ENCODE peak calls at places on chromosome 2, in six cellular contexts. One of them, this sample, is unnamed.

GRCh38 chr2:240429341-240429871 is 6.1 kb upstream of the GPC1 start:
- DNase-seq in GM23248: no peak
- DNase-seq in MM.1S: peak; percentile 61
- DNase-seq in SK-N-SH: no peak
- DNase-seq in neural progenitor cell: no peak
- DNase-seq in GM23338: no peak
- DNase-seq in this sample: no peak

GRCh38 chr2:134432438-134432883 is 178.6 kb downstream of the MGAT5 start:
- DNase-seq in GM23248: no peak
- DNase-seq in SK-N-SH: no peak
- DNase-seq in MM.1S: no peak
- DNase-seq in GM23338: no peak
- DNase-seq in neural progenitor cell: no peak
- DNase-seq in this sample: peak; percentile 59

GRCh38 chr2:116724550-116724949 is 1089.9 kb upstream of the DDX18 start:
- DNase-seq in MM.1S: no peak
- DNase-seq in GM23338: no peak
- DNase-seq in SK-N-SH: no peak
- DNase-seq in GM23248: no peak
- DNase-seq in neural progenitor cell: no peak
- DNase-seq in this sample: no peak

GRCh38 chr2:13114391-13114790 is 397.7 kb downstream of the TRIB2 start:
- DNase-seq in GM23338: no peak
- DNase-seq in SK-N-SH: peak; percentile 40
- DNase-seq in GM23248: peak; percentile 1
- DNase-seq in neural progenitor cell: no peak
- DNase-seq in MM.1S: no peak
- DNase-seq in this sample: peak; percentile 6

GRCh38 chr2:43055985-43056384 is 170.4 kb downstream of the ZFP36L2 start:
- DNase-seq in GM23248: no peak
- DNase-seq in GM23338: no peak
- DNase-seq in neural progenitor cell: no peak
- DNase-seq in MM.1S: no peak
- DNase-seq in SK-N-SH: no peak
- DNase-seq in this sample: no peak

GRCh38 chr2:241190291-241190981 is 2.0 kb downstream of the ANO7 start:
- DNase-seq in GM23248: no peak
- DNase-seq in MM.1S: no peak
- DNase-seq in SK-N-SH: peak; percentile 29
- DNase-seq in neural progenitor cell: no peak
- DNase-seq in GM23338: no peak
- DNase-seq in this sample: no peak

GRCh38 chr2:107174126-107174525 is 288.2 kb upstream of the ST6GAL2 start:
- DNase-seq in MM.1S: no peak
- DNase-seq in SK-N-SH: no peak
- DNase-seq in GM23338: no peak
- DNase-seq in GM23248: no peak
- DNase-seq in neural progenitor cell: no peak
- DNase-seq in this sample: no peak

GRCh38 chr2:60515751-60516226 is 37.7 kb downstream of the BCL11A start:
- DNase-seq in GM23248: peak; percentile 96
- DNase-seq in MM.1S: no peak
- DNase-seq in SK-N-SH: no peak
- DNase-seq in GM23338: no peak
- DNase-seq in neural progenitor cell: no peak
- DNase-seq in this sample: peak; percentile 40

GRCh38 chr2:128321421-128321775 is 2.7 kb upstream of the HS6ST1 start:
- DNase-seq in MM.1S: no peak
- DNase-seq in SK-N-SH: no peak
- DNase-seq in GM23338: no peak
- DNase-seq in neural progenitor cell: peak; percentile 35
- DNase-seq in GM23248: no peak
- DNase-seq in this sample: no peak

GRCh38 chr2:68799615-68800400 is 65.2 kb downstream of the ARHGAP25 start:
- DNase-seq in SK-N-SH: peak; percentile 44
- DNase-seq in GM23248: no peak
- DNase-seq in neural progenitor cell: peak; percentile 20
- DNase-seq in GM23338: peak; percentile 11
- DNase-seq in MM.1S: no peak
- DNase-seq in this sample: no peak

GRCh38 chr2:130749641-130750040 is 5.7 kb upstream of the AMER3 start:
- DNase-seq in GM23338: no peak
- DNase-seq in SK-N-SH: no peak
- DNase-seq in MM.1S: no peak
- DNase-seq in neural progenitor cell: no peak
- DNase-seq in GM23248: no peak
- DNase-seq in this sample: no peak

GRCh38 chr2:109513749-109514588 is 99.8 kb downstream of the SEPTIN10 start:
- DNase-seq in neural progenitor cell: no peak
- DNase-seq in GM23248: peak; percentile 97
- DNase-seq in SK-N-SH: peak; percentile 62
- DNase-seq in GM23338: no peak
- DNase-seq in MM.1S: no peak
- DNase-seq in this sample: peak; percentile 62

GRCh38 chr2:68789603-68790002 is 55.0 kb downstream of the ARHGAP25 start:
- DNase-seq in SK-N-SH: no peak
- DNase-seq in GM23338: no peak
- DNase-seq in GM23248: no peak
- DNase-seq in neural progenitor cell: no peak
- DNase-seq in MM.1S: no peak
- DNase-seq in this sample: no peak

GRCh38 chr2:31239842-31240198 is 5.9 kb downstream of the EHD3 start:
- DNase-seq in SK-N-SH: no peak
- DNase-seq in neural progenitor cell: no peak
- DNase-seq in GM23248: peak; percentile 88
- DNase-seq in GM23338: no peak
- DNase-seq in MM.1S: no peak
- DNase-seq in this sample: no peak

GRCh38 chr2:8277921-8278571 is 403.8 kb upstream of the ID2 start:
- DNase-seq in SK-N-SH: peak; percentile 34
- DNase-seq in GM23338: no peak
- DNase-seq in GM23248: no peak
- DNase-seq in MM.1S: peak; percentile 88
- DNase-seq in neural progenitor cell: no peak
- DNase-seq in this sample: no peak

GRCh38 chr2:82259551-82259950 is 1955.0 kb upstream of the LRRTM1 start:
- DNase-seq in GM23338: no peak
- DNase-seq in GM23248: no peak
- DNase-seq in SK-N-SH: no peak
- DNase-seq in neural progenitor cell: no peak
- DNase-seq in MM.1S: no peak
- DNase-seq in this sample: no peak

GRCh38 chr2:121387591-121388325 is 102.8 kb upstream of the TFCP2L1 start:
- DNase-seq in GM23248: peak; percentile 11
- DNase-seq in SK-N-SH: no peak
- DNase-seq in GM23338: no peak
- DNase-seq in MM.1S: no peak
- DNase-seq in neural progenitor cell: no peak
- DNase-seq in this sample: no peak

GRCh38 chr2:2331905-2332280 is 818 bp upstream of the MYT1L start:
- DNase-seq in SK-N-SH: peak; percentile 49
- DNase-seq in MM.1S: no peak
- DNase-seq in neural progenitor cell: peak; percentile 41
- DNase-seq in GM23338: peak; percentile 80
- DNase-seq in GM23248: no peak
- DNase-seq in this sample: no peak

DNA sequence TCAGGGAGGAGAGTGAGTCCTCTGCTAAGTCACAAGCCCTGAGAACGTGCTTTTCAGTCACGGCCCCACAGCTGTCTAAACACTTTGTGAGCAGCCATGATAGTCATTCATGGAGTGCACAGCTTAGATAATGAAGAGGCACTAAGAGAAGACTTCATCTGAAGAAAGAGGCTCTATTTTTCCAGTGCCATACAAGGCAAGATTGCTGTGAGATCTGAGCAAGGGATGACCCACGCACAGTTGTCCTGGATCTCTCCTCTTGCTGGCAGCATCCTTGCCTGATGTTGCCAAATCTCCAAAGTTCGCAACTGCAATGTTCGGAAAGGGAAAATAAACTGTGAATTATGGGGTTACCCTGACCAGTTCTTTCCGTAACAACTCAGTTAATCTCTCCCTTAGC is 418.7 kb downstream of the MEIS1 start:
- DNase-seq in GM23338: no peak
- DNase-seq in MM.1S: no peak
- DNase-seq in neural progenitor cell: no peak
- DNase-seq in GM23248: peak; percentile 28
- DNase-seq in SK-N-SH: no peak
- DNase-seq in this sample: no peak
- TF ChIP-seq EZH2phosphoT487 in GM23338: no peak
- TF ChIP-seq EZH2phosphoT487 in MM.1S: no peak
- TF ChIP-seq EZH2phosphoT487 in neural progenitor cell: no peak
- TF ChIP-seq EZH2phosphoT487 in GM23248: no peak
- TF ChIP-seq EZH2phosphoT487 in SK-N-SH: no peak
- TF ChIP-seq EZH2phosphoT487 in this sample: no peak

GRCh38 chr2:70121627-70122372 is 34.5 kb downstream of the PCBP1 start:
- DNase-seq in neural progenitor cell: peak; percentile 51
- DNase-seq in GM23248: no peak
- DNase-seq in SK-N-SH: no peak
- DNase-seq in GM23338: no peak
- DNase-seq in MM.1S: no peak
- DNase-seq in this sample: no peak
- H3F3A ChIP-seq in neural progenitor cell: peaks cover 59% of the 10 kb centered on the region
- H3F3A ChIP-seq in GM23248: peaks cover 11% of the 10 kb centered on the region
- H3F3A ChIP-seq in SK-N-SH: peaks cover 16% of the 10 kb centered on the region
- H3F3A ChIP-seq in GM23338: peaks cover 16% of the 10 kb centered on the region
- H3F3A ChIP-seq in MM.1S: peaks cover 29% of the 10 kb centered on the region
- H3F3A ChIP-seq in this sample: no peaks in the 10 kb centered on the region

GRCh38 chr2:175151791-175152190 is 16.2 kb downstream of the ATF2 start:
- DNase-seq in neural progenitor cell: no peak
- DNase-seq in SK-N-SH: no peak
- DNase-seq in MM.1S: no peak
- DNase-seq in GM23338: no peak
- DNase-seq in GM23248: no peak
- DNase-seq in this sample: no peak
- H3K4me1 ChIP-seq in neural progenitor cell: no peaks in the 10 kb centered on the region
- H3K4me1 ChIP-seq in SK-N-SH: peaks cover 12% of the 10 kb centered on the region
- H3K4me1 ChIP-seq in MM.1S: peaks cover 15% of the 10 kb centered on the region
- H3K4me1 ChIP-seq in GM23338: peaks cover 6% of the 10 kb centered on the region
- H3K4me1 ChIP-seq in GM23248: peaks cover 23% of the 10 kb centered on the region
- H3K4me1 ChIP-seq in this sample: peaks cover 37% of the 10 kb centered on the region

GRCh38 chr2:30235859-30236535 is 4.7 kb downstream of the LBH start:
- DNase-seq in neural progenitor cell: no peak
- DNase-seq in SK-N-SH: no peak
- DNase-seq in GM23338: no peak
- DNase-seq in MM.1S: no peak
- DNase-seq in GM23248: no peak
- DNase-seq in this sample: no peak

GRCh38 chr2:30235008-30235655 is 3.8 kb downstream of the LBH start:
- DNase-seq in MM.1S: no peak
- DNase-seq in GM23338: no peak
- DNase-seq in GM23248: peak; percentile 89
- DNase-seq in SK-N-SH: no peak
- DNase-seq in neural progenitor cell: no peak
- DNase-seq in this sample: peak; percentile 38

GRCh38 chr2:30232801-30233130 is 1.4 kb downstream of the LBH start:
- DNase-seq in GM23248: no peak
- DNase-seq in MM.1S: no peak
- DNase-seq in neural progenitor cell: no peak
- DNase-seq in SK-N-SH: no peak
- DNase-seq in GM23338: no peak
- DNase-seq in this sample: no peak

GRCh38 chr2:30233142-30233961 is 2.0 kb downstream of the LBH start:
- DNase-seq in GM23338: no peak
- DNase-seq in neural progenitor cell: peak; percentile 54
- DNase-seq in GM23248: peak; percentile 42
- DNase-seq in SK-N-SH: no peak
- DNase-seq in MM.1S: no peak
- DNase-seq in this sample: no peak

GRCh38 chr2:30234180-30234971 is 3.0 kb downstream of the LBH start:
- DNase-seq in GM23338: peak; percentile 52
- DNase-seq in MM.1S: no peak
- DNase-seq in neural progenitor cell: peak; percentile 58
- DNase-seq in SK-N-SH: no peak
- DNase-seq in GM23248: peak; percentile 97
- DNase-seq in this sample: peak; percentile 94
- TF ChIP-seq EZH2phosphoT487 in GM23338: no peak
- TF ChIP-seq EZH2phosphoT487 in MM.1S: no peak
- TF ChIP-seq EZH2phosphoT487 in neural progenitor cell: no peak
- TF ChIP-seq EZH2phosphoT487 in SK-N-SH: no peak
- TF ChIP-seq EZH2phosphoT487 in GM23248: no peak
- TF ChIP-seq EZH2phosphoT487 in this sample: no peak

GRCh38 chr2:37457401-37457901 is 113.0 kb downstream of the QPCT start:
- DNase-seq in neural progenitor cell: no peak
- DNase-seq in GM23248: peak; percentile 73
- DNase-seq in GM23338: no peak
- DNase-seq in MM.1S: no peak
- DNase-seq in SK-N-SH: no peak
- DNase-seq in this sample: no peak
- H3F3A ChIP-seq in neural progenitor cell: no peaks in the 10 kb centered on the region
- H3F3A ChIP-seq in GM23248: peaks cover 59% of the 10 kb centered on the region
- H3F3A ChIP-seq in GM23338: no peaks in the 10 kb centered on the region
- H3F3A ChIP-seq in MM.1S: no peaks in the 10 kb centered on the region
- H3F3A ChIP-seq in SK-N-SH: peaks cover 35% of the 10 kb centered on the region
- H3F3A ChIP-seq in this sample: peaks cover 11% of the 10 kb centered on the region

GRCh38 chr2:112646102-112646719 is 472 bp downstream of the SLC20A1 start:
- DNase-seq in neural progenitor cell: peak; percentile 34
- DNase-seq in GM23338: peak; percentile 32
- DNase-seq in GM23248: peak; percentile 64
- DNase-seq in MM.1S: peak; percentile 55
- DNase-seq in SK-N-SH: peak; percentile 73
- DNase-seq in this sample: no peak
- H3K4me1 ChIP-seq in neural progenitor cell: peaks cover 26% of the 10 kb centered on the region
- H3K4me1 ChIP-seq in GM23338: peaks cover 31% of the 10 kb centered on the region
- H3K4me1 ChIP-seq in GM23248: peaks cover 64% of the 10 kb centered on the region
- H3K4me1 ChIP-seq in MM.1S: peaks cover 20% of the 10 kb centered on the region
- H3K4me1 ChIP-seq in SK-N-SH: peaks cover 42% of the 10 kb centered on the region
- H3K4me1 ChIP-seq in this sample: peaks cover 61% of the 10 kb centered on the region

GRCh38 chr2:205694256-205694655 is 12.0 kb downstream of the NRP2 start:
- DNase-seq in SK-N-SH: no peak
- DNase-seq in neural progenitor cell: no peak
- DNase-seq in MM.1S: no peak
- DNase-seq in GM23248: no peak
- DNase-seq in GM23338: no peak
- DNase-seq in this sample: no peak
- TF ChIP-seq EZH2phosphoT487 in SK-N-SH: no peak
- TF ChIP-seq EZH2phosphoT487 in neural progenitor cell: no peak
- TF ChIP-seq EZH2phosphoT487 in MM.1S: no peak
- TF ChIP-seq EZH2phosphoT487 in GM23248: no peak
- TF ChIP-seq EZH2phosphoT487 in GM23338: no peak
- TF ChIP-seq EZH2phosphoT487 in this sample: no peak

GRCh38 chr2:113962692-113963480 is 73.0 kb downstream of the ACTR3 start:
- DNase-seq in MM.1S: no peak
- DNase-seq in GM23338: no peak
- DNase-seq in neural progenitor cell: no peak
- DNase-seq in SK-N-SH: no peak
- DNase-seq in GM23248: peak; percentile 72
- DNase-seq in this sample: peak; percentile 44

GRCh38 chr2:113963965-113964364 is 74.1 kb downstream of the ACTR3 start:
- DNase-seq in SK-N-SH: no peak
- DNase-seq in MM.1S: no peak
- DNase-seq in neural progenitor cell: no peak
- DNase-seq in GM23338: no peak
- DNase-seq in GM23248: no peak
- DNase-seq in this sample: peak; percentile 12

GRCh38 chr2:113965644-113966043 is 75.8 kb downstream of the ACTR3 start:
- DNase-seq in MM.1S: peak; percentile 42
- DNase-seq in neural progenitor cell: peak; percentile 62
- DNase-seq in GM23338: peak; percentile 72
- DNase-seq in SK-N-SH: no peak
- DNase-seq in GM23248: peak; percentile 48
- DNase-seq in this sample: peak; percentile 54

GRCh38 chr2:113965228-113965627 is 75.3 kb downstream of the ACTR3 start:
- DNase-seq in GM23338: no peak
- DNase-seq in GM23248: no peak
- DNase-seq in neural progenitor cell: no peak
- DNase-seq in SK-N-SH: no peak
- DNase-seq in MM.1S: no peak
- DNase-seq in this sample: no peak

GRCh38 chr2:113964436-113964835 is 74.5 kb downstream of the ACTR3 start:
- DNase-seq in MM.1S: no peak
- DNase-seq in GM23248: no peak
- DNase-seq in GM23338: no peak
- DNase-seq in neural progenitor cell: no peak
- DNase-seq in SK-N-SH: no peak
- DNase-seq in this sample: no peak
- H3F3A ChIP-seq in MM.1S: no peaks in the 10 kb centered on the region
- H3F3A ChIP-seq in GM23248: peaks cover 65% of the 10 kb centered on the region
- H3F3A ChIP-seq in GM23338: no peaks in the 10 kb centered on the region
- H3F3A ChIP-seq in neural progenitor cell: no peaks in the 10 kb centered on the region
- H3F3A ChIP-seq in SK-N-SH: peaks cover 22% of the 10 kb centered on the region
- H3F3A ChIP-seq in this sample: no peaks in the 10 kb centered on the region

This sample was measured in PC-3.